ENCODE peak calls at places on chromosomes 2 and 18, in ten cellular contexts. One of them, this sample, is unnamed.

GRCh38 chr2:10208736-10209135 is 86.2 kb downstream of the RRM2 start:
- DNase-seq in foreskin fibroblast: no peak
- DNase-seq in ovary: no peak
- DNase-seq in prostate gland: no peak
- DNase-seq in upper lobe of right lung: no peak
- DNase-seq in GM20000: no peak
- DNase-seq in choroid plexus epithelial cell: no peak
- DNase-seq in BE2C: no peak
- DNase-seq in NB4: no peak
- DNase-seq in endothelial cell: no peak
- DNase-seq in this sample: no peak

GRCh38 chr2:167954500-167954899 is 292.9 kb downstream of the STK39 start:
- DNase-seq in foreskin fibroblast: no peak
- DNase-seq in ovary: no peak
- DNase-seq in prostate gland: no peak
- DNase-seq in upper lobe of right lung: no peak
- DNase-seq in GM20000: no peak
- DNase-seq in choroid plexus epithelial cell: no peak
- DNase-seq in BE2C: no peak
- DNase-seq in NB4: no peak
- DNase-seq in endothelial cell: no peak
- DNase-seq in this sample: no peak

GRCh38 chr2:9627310-9627709 is 3.5 kb downstream of the YWHAQ start:
- DNase-seq in foreskin fibroblast: peak; percentile 31
- DNase-seq in ovary: no peak
- DNase-seq in prostate gland: no peak
- DNase-seq in upper lobe of right lung: no peak
- DNase-seq in GM20000: no peak
- DNase-seq in choroid plexus epithelial cell: peak; percentile 45
- DNase-seq in BE2C: no peak
- DNase-seq in NB4: peak; percentile 75
- DNase-seq in endothelial cell: no peak
- DNase-seq in this sample: no peak

GRCh38 chr2:50315366-50315765 is 716.6 kb downstream of the NRXN1 start:
- DNase-seq in foreskin fibroblast: no peak
- DNase-seq in ovary: no peak
- DNase-seq in prostate gland: no peak
- DNase-seq in upper lobe of right lung: no peak
- DNase-seq in GM20000: no peak
- DNase-seq in choroid plexus epithelial cell: no peak
- DNase-seq in BE2C: no peak
- DNase-seq in NB4: no peak
- DNase-seq in endothelial cell: no peak
- DNase-seq in this sample: no peak

GRCh38 chr2:234571620-234572407 is 74.9 kb upstream of the ARL4C start:
- DNase-seq in foreskin fibroblast: peak; percentile 24
- DNase-seq in ovary: no peak
- DNase-seq in prostate gland: no peak
- DNase-seq in upper lobe of right lung: no peak
- DNase-seq in GM20000: no peak
- DNase-seq in choroid plexus epithelial cell: no peak
- DNase-seq in BE2C: no peak
- DNase-seq in NB4: peak; percentile 71
- DNase-seq in endothelial cell: no peak
- DNase-seq in this sample: no peak

GRCh38 chr18:66048404-66048803 is 297.6 kb downstream of the CDH7 start:
- DNase-seq in foreskin fibroblast: no peak
- DNase-seq in ovary: no peak
- DNase-seq in prostate gland: no peak
- DNase-seq in upper lobe of right lung: no peak
- DNase-seq in GM20000: no peak
- DNase-seq in choroid plexus epithelial cell: no peak
- DNase-seq in BE2C: no peak
- DNase-seq in NB4: no peak
- DNase-seq in endothelial cell: no peak
- DNase-seq in this sample: no peak

GRCh38 chr2:218301176-218301819 is 9.0 kb upstream of the TMBIM1 start:
- DNase-seq in foreskin fibroblast: peak; percentile 91
- DNase-seq in ovary: peak; percentile 90
- DNase-seq in prostate gland: peak; percentile 83
- DNase-seq in upper lobe of right lung: peak; percentile 82
- DNase-seq in GM20000: peak; percentile 74
- DNase-seq in choroid plexus epithelial cell: peak; percentile 91
- DNase-seq in BE2C: peak; percentile 88
- DNase-seq in NB4: peak; percentile 95
- DNase-seq in endothelial cell: peak; percentile 91
- DNase-seq in this sample: peak; percentile 76

GRCh38 chr2:176325732-176326131 is 56.5 kb downstream of the MTX2 start:
- DNase-seq in foreskin fibroblast: no peak
- DNase-seq in ovary: no peak
- DNase-seq in prostate gland: no peak
- DNase-seq in upper lobe of right lung: no peak
- DNase-seq in GM20000: no peak
- DNase-seq in choroid plexus epithelial cell: peak; percentile 17
- DNase-seq in BE2C: no peak
- DNase-seq in NB4: no peak
- DNase-seq in endothelial cell: peak; percentile 8
- DNase-seq in this sample: no peak

GRCh38 chr2:197215988-197216979 is 94.3 kb downstream of the ANKRD44 start:
- DNase-seq in foreskin fibroblast: peak; percentile 65
- DNase-seq in ovary: no peak
- DNase-seq in prostate gland: no peak
- DNase-seq in upper lobe of right lung: no peak
- DNase-seq in GM20000: peak; percentile 53
- DNase-seq in choroid plexus epithelial cell: peak; percentile 55
- DNase-seq in BE2C: no peak
- DNase-seq in NB4: peak; percentile 74
- DNase-seq in endothelial cell: no peak
- DNase-seq in this sample: peak; percentile 51

GRCh38 chr2:174014699-174015070 is 49.5 kb upstream of the SP3 start:
- DNase-seq in foreskin fibroblast: no peak
- DNase-seq in ovary: no peak
- DNase-seq in prostate gland: no peak
- DNase-seq in upper lobe of right lung: no peak
- DNase-seq in GM20000: no peak
- DNase-seq in choroid plexus epithelial cell: no peak
- DNase-seq in BE2C: peak; percentile 65
- DNase-seq in NB4: peak; percentile 33
- DNase-seq in endothelial cell: no peak
- DNase-seq in this sample: no peak

GRCh38 chr2:171365232-171365631 is 68.6 kb downstream of the METTL8 start:
- DNase-seq in foreskin fibroblast: peak; percentile 22
- DNase-seq in ovary: no peak
- DNase-seq in prostate gland: no peak
- DNase-seq in upper lobe of right lung: no peak
- DNase-seq in GM20000: no peak
- DNase-seq in choroid plexus epithelial cell: no peak
- DNase-seq in BE2C: no peak
- DNase-seq in NB4: no peak
- DNase-seq in endothelial cell: no peak
- DNase-seq in this sample: no peak

DNA sequence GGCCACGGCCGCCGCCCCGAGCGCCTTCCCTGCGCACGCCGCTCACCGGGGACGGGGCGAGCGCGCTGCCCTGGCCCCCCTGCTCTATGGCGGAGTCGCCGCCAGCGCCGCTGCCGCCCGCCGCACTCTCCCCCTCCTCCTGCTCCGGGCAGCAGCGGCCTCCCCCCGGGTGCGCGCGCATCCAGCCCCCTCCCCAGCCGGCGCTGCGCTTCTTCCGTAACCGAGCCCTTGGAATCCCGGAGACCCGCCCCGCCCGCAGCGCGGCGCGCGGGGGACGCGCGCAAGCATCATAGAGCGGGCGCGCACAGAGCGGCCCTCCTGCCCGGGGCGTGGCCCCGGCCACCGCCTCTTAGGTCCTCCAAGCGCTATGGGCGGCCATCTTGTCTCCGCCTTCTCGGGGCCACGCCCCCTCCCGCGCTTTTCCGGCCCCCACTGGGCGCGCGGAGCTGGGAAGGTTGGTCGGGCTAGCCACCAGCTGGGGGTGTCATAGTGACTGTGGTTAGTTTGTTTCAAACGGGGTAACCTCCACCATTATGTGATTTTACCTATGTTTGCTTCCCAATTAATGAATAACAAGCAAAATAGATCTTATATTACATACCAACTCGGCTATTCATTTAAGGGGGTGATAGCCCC is at the start of gene MBD2:
- DNase-seq in foreskin fibroblast: peak; percentile 98
- DNase-seq in ovary: peak; percentile 92
- DNase-seq in prostate gland: peak; percentile 93
- DNase-seq in upper lobe of right lung: peak; percentile 98
- DNase-seq in GM20000: peak; percentile 92
- DNase-seq in choroid plexus epithelial cell: peak; percentile 96
- DNase-seq in BE2C: peak; percentile 90
- DNase-seq in NB4: peak; percentile 95
- DNase-seq in endothelial cell: peak; percentile 93
- DNase-seq in this sample: peak; percentile 92
- TF ChIP-seq CTCF in foreskin fibroblast: no peak
- TF ChIP-seq CTCF in ovary: no peak
- TF ChIP-seq CTCF in prostate gland: peak; percentile 38
- TF ChIP-seq CTCF in upper lobe of right lung: peak; percentile 34
- TF ChIP-seq CTCF in GM20000: peak; percentile 20
- TF ChIP-seq CTCF in choroid plexus epithelial cell: peak; percentile 35
- TF ChIP-seq CTCF in BE2C: no peak
- TF ChIP-seq CTCF in NB4: peak; percentile 8
- TF ChIP-seq CTCF in endothelial cell: no peak
- TF ChIP-seq CTCF in this sample: peak; percentile 53

DNA sequence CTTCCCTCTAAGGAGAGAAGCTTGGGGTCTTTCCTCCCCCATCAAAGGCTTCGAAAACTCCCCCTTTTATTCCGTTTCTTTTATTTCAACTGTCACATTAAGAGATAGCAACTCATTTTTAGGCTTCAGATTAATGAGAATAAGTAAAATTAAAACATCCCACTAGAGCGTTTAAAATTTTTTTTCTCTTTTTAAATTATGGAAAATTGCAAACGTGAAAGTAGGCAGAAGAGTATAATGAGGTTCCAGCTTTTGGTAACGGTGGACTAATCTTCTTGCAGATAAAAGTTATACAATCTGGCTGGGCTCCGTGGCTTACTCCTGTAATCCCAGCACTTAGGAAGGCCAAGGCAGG is 21.9 kb upstream of the RMP24 start:
- DNase-seq in foreskin fibroblast: no peak
- DNase-seq in ovary: no peak
- DNase-seq in prostate gland: no peak
- DNase-seq in upper lobe of right lung: no peak
- DNase-seq in GM20000: no peak
- DNase-seq in choroid plexus epithelial cell: no peak
- DNase-seq in BE2C: no peak
- DNase-seq in NB4: no peak
- DNase-seq in endothelial cell: no peak
- DNase-seq in this sample: no peak
- TF ChIP-seq CTCF in foreskin fibroblast: no peak
- TF ChIP-seq CTCF in ovary: no peak
- TF ChIP-seq CTCF in prostate gland: no peak
- TF ChIP-seq CTCF in upper lobe of right lung: no peak
- TF ChIP-seq CTCF in GM20000: no peak
- TF ChIP-seq CTCF in choroid plexus epithelial cell: no peak
- TF ChIP-seq CTCF in BE2C: no peak
- TF ChIP-seq CTCF in NB4: no peak
- TF ChIP-seq CTCF in endothelial cell: peak; percentile 1
- TF ChIP-seq CTCF in this sample: no peak

DNA sequence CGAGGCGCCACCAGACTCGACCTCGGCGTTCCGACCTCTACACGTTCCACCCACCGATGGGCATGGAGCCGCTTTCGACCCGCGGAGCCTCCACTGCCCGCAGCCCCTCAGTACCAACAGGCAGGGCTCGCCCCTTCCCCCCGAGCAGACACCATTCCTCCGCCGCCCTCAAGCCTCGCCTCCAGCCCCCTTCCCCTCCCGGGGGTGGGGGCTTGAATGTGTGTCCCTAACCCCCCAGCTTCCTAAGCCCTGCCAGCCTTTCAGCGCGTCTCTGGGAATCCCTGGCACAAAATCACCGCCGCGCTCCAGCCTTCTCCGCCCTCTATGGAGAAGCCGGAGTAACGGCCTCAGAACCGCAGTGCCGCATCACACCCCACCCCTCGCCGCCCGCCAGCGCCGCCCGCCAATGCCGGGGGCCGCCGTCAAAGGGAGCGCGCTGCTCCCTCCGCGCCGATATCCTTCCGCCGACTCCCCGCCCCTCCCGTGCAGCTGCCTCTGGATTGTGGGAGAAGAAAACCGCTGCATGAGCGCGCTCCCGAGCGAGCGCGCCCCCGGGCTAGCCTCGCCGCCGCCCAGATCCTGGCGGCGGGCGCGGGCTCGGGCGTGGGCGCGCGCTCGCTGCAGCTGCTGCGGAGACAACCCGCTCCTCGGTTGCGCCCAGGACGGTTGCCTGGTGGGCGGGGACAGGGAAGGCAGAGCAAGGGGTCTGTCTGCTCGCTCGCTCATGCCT is at the start of gene CCDC88A:
- DNase-seq in foreskin fibroblast: peak; percentile 100
- DNase-seq in ovary: peak; percentile 97
- DNase-seq in prostate gland: peak; percentile 90
- DNase-seq in upper lobe of right lung: peak; percentile 98
- DNase-seq in GM20000: peak; percentile 91
- DNase-seq in choroid plexus epithelial cell: peak; percentile 99
- DNase-seq in BE2C: peak; percentile 90
- DNase-seq in NB4: peak; percentile 99
- DNase-seq in endothelial cell: peak; percentile 99
- DNase-seq in this sample: peak; percentile 87
- TF ChIP-seq CTCF in foreskin fibroblast: no peak
- TF ChIP-seq CTCF in ovary: no peak
- TF ChIP-seq CTCF in prostate gland: peak; percentile 29
- TF ChIP-seq CTCF in upper lobe of right lung: peak; percentile 37
- TF ChIP-seq CTCF in GM20000: no peak
- TF ChIP-seq CTCF in choroid plexus epithelial cell: peak; percentile 39
- TF ChIP-seq CTCF in BE2C: no peak
- TF ChIP-seq CTCF in NB4: no peak
- TF ChIP-seq CTCF in endothelial cell: no peak
- TF ChIP-seq CTCF in this sample: no peak

DNA sequence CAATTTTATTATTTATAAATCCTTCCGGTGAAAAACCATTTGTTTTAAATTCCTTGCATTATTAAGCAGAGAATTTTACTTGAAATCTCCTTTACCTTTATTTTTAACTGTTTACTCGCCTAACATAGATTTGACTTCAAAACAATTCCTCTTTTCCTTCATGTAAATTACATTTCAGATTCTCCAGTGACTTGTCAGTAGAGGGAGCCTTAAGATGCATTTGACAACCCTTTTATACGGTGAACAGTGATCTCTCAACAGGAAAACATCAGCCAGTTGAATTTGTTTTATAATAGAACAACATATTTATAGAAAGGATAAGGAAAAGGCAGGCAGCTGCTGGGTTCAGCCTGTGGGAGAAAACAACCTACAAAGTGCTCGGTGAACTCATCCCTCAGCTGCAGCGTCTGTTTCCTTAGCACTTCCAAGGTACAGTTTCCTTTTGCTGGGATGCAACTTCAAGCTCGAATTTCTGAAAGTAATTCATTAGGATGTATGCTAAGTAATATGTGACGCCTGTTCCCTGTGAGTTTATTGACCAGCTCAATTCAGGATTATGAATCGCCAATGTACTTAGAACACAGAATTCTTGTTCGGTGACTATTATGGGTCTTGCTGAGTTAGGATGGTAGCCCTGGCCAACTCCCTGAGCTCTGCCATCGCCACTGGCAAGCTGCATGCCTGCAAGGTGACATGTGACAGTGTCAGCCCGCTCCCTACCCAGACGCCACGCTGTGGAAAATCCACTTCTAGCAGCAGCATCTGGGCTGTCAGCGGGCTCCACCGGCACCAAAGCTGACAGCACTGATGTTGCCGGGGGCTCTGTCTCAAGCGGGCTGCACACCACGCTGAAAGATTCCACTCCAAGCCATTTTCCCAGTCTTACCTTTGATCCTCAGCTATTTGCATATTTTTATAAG is 100.9 kb downstream of the MYT1L start:
- DNase-seq in foreskin fibroblast: peak; percentile 1
- DNase-seq in ovary: no peak
- DNase-seq in prostate gland: no peak
- DNase-seq in upper lobe of right lung: no peak
- DNase-seq in GM20000: no peak
- DNase-seq in choroid plexus epithelial cell: peak; percentile 5
- DNase-seq in BE2C: peak; percentile 70
- DNase-seq in NB4: peak; percentile 14
- DNase-seq in endothelial cell: no peak
- DNase-seq in this sample: no peak
- TF ChIP-seq CTCF in foreskin fibroblast: no peak
- TF ChIP-seq CTCF in ovary: no peak
- TF ChIP-seq CTCF in prostate gland: no peak
- TF ChIP-seq CTCF in upper lobe of right lung: no peak
- TF ChIP-seq CTCF in GM20000: no peak
- TF ChIP-seq CTCF in choroid plexus epithelial cell: no peak
- TF ChIP-seq CTCF in BE2C: peak; percentile 56
- TF ChIP-seq CTCF in NB4: peak; percentile 12
- TF ChIP-seq CTCF in endothelial cell: no peak
- TF ChIP-seq CTCF in this sample: no peak

This sample was measured in GM10248.